ENCODE peak calls at places on chromosomes 1 and 21, in four cellular contexts. J is K562, O is HL-60, Q is GM12878. W is an unnamed sample.

GRCh38 chr1:231338270-231339128 is at the start of gene SPRTN:
- DNase-seq in J (peak; percentile 92), O (no peak), Q (no peak), W (peak; percentile 19)

GRCh38 chr1:165114022-165114888 is 242.3 kb downstream of the LMX1A start:
- DNase-seq in J (peak; percentile 24), O (no peak), Q (no peak), W (no peak)

GRCh38 chr1:86489242-86489878 is 20.6 kb downstream of the CLCA1 start:
- DNase-seq in J (no peak), O (no peak), Q (no peak), W (no peak)

GRCh38 chr1:198534540-198535413 is 5.7 kb downstream of the ATP6V1G3 start:
- DNase-seq in J (no peak), O (no peak), Q (no peak), W (no peak)

GRCh38 chr1:222060247-222060851 is 318.5 kb upstream of the DUSP10 start:
- DNase-seq in J (no peak), O (no peak), Q (no peak), W (no peak)

GRCh38 chr1:61642475-61643232 is 82.3 kb downstream of the TM2D1 start:
- DNase-seq in J (no peak), O (peak; percentile 14), Q (no peak), W (no peak)

GRCh38 chr1:215891673-215892072 is 324.6 kb downstream of the KCTD3 start:
- DNase-seq in J (no peak), O (no peak), Q (no peak), W (no peak)

GRCh38 chr1:36350659-36351171 is 27.3 kb upstream of the EVA1B start:
- DNase-seq in J (no peak), O (peak; percentile 37), Q (no peak), W (no peak)

GRCh38 chr1:56551691-56552090 is 27.7 kb downstream of the PLPP3 start:
- DNase-seq in J (no peak), O (no peak), Q (no peak), W (no peak)

GRCh38 chr21:33302055-33302454 is 22.7 kb upstream of the IFNAR1 start:
- DNase-seq in J (no peak), O (no peak), Q (no peak), W (no peak)

GRCh38 chr21:38716942-38717341 is 88.8 kb upstream of the ETS2 start:
- DNase-seq in J (no peak), O (no peak), Q (no peak), W (no peak)

GRCh38 chr1:177017453-177017852 is 147.1 kb downstream of the ASTN1 start:
- DNase-seq in J (no peak), O (no peak), Q (no peak), W (no peak)

GRCh38 chr1:164735315-164736052 is 176.5 kb downstream of the PBX1 start:
- DNase-seq in J (peak; percentile 33), O (no peak), Q (no peak), W (no peak)

GRCh38 chr1:160826546-160826945 is 30.6 kb downstream of the LY9 start:
- DNase-seq in J (no peak), O (no peak), Q (no peak), W (no peak)

GRCh38 chr1:178898401-178898800 is 27.5 kb upstream of the ANGPTL1 start:
- DNase-seq in J (no peak), O (no peak), Q (no peak), W (no peak)

DNA sequence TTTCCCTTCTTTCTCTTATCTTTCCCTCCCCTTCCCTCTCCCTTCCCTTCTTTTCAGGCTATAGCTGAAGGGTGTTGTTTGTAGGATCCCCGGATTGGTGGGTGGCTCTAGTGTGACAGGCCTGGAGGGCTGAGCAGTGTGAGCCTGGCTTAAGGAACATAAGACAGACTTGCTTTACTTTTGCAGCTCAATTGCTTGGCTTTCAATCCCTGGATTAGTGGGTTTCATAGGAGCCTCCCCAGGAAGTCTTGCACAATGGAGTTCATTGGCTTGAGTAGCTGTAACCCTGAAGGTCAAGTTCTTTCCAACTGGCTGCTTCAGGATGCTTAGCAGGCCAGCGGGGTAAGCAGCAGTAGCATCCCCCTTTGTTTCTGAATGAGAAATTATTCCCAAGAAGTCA is 126.7 kb downstream of the CAMTA1 start:
- DNase-seq in J (no peak), O (no peak), Q (no peak), W (no peak)
- TF ChIP-seq SPI1 in J (no peak), O (no peak), Q (no peak), W (no peak)

GRCh38 chr21:25809013-25809412 is 74.2 kb downstream of the GABPA start:
- DNase-seq in J (no peak), O (no peak), Q (no peak), W (no peak)
- TF ChIP-seq SPI1 in J (no peak), O (no peak), Q (no peak), W (no peak)

GRCh38 chr1:241837413-241837812 is 10.6 kb upstream of the EXO1 start:
- DNase-seq in J (no peak), O (no peak), Q (no peak), W (no peak)

GRCh38 chr1:241836944-241837343 is 11.1 kb upstream of the EXO1 start:
- DNase-seq in J (no peak), O (no peak), Q (no peak), W (no peak)

GRCh38 chr1:241837901-241838300 is 10.1 kb upstream of the EXO1 start:
- DNase-seq in J (no peak), O (no peak), Q (no peak), W (no peak)

GRCh38 chr1:241838831-241839365 is 9.1 kb upstream of the EXO1 start:
- DNase-seq in J (no peak), O (no peak), Q (no peak), W (no peak)

DNA sequence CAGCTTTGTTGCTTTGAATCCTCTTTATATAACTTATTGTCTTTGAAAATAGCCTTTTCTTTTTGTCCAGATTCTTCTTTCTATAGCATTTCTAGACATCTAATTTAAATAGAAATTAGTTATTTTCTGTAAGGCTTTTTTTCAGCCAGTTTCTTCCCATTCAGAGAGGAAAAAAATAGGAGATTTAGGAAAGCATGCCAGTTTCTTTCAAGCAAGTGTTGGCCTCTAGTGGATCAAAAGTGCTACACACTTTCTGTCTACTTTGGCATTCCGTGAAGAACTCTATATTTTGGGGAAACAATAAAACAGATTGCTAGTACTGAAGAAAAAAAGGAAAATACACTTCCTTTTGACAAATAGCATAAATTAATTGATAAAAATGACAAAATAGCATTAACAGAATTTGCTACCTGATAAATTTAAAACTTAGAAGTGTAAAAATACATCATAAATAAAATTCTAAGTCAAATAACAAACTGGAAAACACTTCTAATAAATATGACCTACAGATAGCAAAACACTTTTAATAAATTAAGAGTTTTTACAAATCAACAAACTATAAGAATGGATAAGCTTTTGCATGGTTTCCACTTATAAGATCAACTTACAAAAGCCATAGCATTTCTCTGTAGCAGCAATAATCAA is 13.1 kb upstream of the EXO1 start:
- DNase-seq in J (peak; percentile 45), O (no peak), Q (no peak), W (no peak)
- TF ChIP-seq SPI1 in J (no peak), O (no peak), Q (no peak), W (no peak)

GRCh38 chr1:25767437-25767770 is 32.6 kb upstream of the SELENON start:
- DNase-seq in J (no peak), O (no peak), Q (no peak), W (no peak)
- TF ChIP-seq SPI1 in J (no peak), O (no peak), Q (no peak), W (no peak)

DNA sequence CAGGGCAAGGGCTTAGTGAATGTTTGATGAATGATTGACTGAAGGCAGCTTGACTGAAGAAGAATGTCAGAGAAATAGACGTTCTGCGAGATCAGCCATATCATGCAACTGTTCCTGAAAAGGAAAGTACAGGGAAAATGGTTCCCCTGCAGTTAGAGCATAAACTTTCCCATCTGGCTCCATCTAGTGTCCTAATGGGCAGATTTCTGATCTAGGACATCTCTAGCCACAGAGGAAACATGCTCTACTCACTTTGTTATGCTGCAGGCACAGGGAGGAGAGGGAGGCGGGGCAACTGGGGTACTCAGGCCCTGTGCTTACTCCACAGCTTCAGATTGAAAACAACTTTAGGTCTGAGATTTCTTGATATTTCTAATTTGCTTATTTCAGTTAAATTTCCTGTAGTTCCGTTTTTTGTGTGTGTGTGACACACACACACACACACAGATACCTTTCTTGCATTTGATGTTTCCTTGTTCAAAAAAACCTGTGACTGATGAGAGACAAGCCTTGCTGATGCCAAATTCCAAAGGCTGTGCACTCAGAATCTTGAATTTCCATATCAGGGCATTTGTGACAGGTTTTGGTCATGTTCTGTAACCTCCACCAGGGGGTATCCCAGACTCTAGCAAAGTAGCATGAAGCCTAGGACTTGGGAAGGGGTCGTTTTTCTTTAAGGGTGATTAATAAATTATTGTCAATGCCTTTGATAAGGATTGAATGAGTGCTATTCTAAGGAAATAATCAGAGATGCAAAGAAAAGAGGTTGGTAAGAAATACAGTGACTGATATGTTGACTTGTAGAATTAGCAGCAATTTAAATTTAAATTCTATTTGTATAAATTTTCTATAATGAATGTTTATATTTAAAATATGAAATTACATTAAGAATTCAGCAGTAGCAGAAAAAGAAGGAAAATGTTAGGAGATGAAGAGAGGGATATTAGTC is 139.7 kb upstream of the BEND5 start:
- DNase-seq in J (no peak), O (no peak), Q (no peak), W (no peak)
- TF ChIP-seq SPI1 in J (no peak), O (no peak), Q (no peak), W (no peak)

GRCh38 chr1:79532555-79532954 is 526.0 kb upstream of the ADGRL4 start:
- DNase-seq in J (no peak), O (no peak), Q (no peak), W (no peak)
- TF ChIP-seq SPI1 in J (no peak), O (no peak), Q (no peak), W (no peak)